ENCODE peak calls at places on chromosomes 13 and 19, in seven cellular contexts. One of them, this sample, is unnamed.

GRCh38 chr13:98542568-98543379 is 34.1 kb downstream of the STK24 start:
- DNase-seq in GM12864: no peak
- DNase-seq in lung: no peak
- DNase-seq in stimulated activated CD8-positive, alpha-beta memory T cell treated with anti-CD3 and anti-CD28 coated beads, Interleukin-7, amount 100 ng/mL, for 4 hours: no peak
- DNase-seq in foreskin melanocyte: no peak
- DNase-seq in Caco-2: no peak
- DNase-seq in GM03348: no peak
- DNase-seq in this sample: no peak

GRCh38 chr13:50224534-50224933 is 209.3 kb downstream of the KCNRG start:
- DNase-seq in GM12864: peak; percentile 75
- DNase-seq in lung: no peak
- DNase-seq in stimulated activated CD8-positive, alpha-beta memory T cell treated with anti-CD3 and anti-CD28 coated beads, Interleukin-7, amount 100 ng/mL, for 4 hours: no peak
- DNase-seq in foreskin melanocyte: no peak
- DNase-seq in Caco-2: no peak
- DNase-seq in GM03348: no peak
- DNase-seq in this sample: no peak

GRCh38 chr13:76245920-76246319 is 609.8 kb downstream of the LMO7 start:
- DNase-seq in GM12864: no peak
- DNase-seq in lung: no peak
- DNase-seq in stimulated activated CD8-positive, alpha-beta memory T cell treated with anti-CD3 and anti-CD28 coated beads, Interleukin-7, amount 100 ng/mL, for 4 hours: no peak
- DNase-seq in foreskin melanocyte: no peak
- DNase-seq in Caco-2: no peak
- DNase-seq in GM03348: no peak
- DNase-seq in this sample: no peak

GRCh38 chr13:44093607-44094583 is 214.2 kb downstream of the LACC1 start:
- DNase-seq in GM12864: no peak
- DNase-seq in lung: no peak
- DNase-seq in stimulated activated CD8-positive, alpha-beta memory T cell treated with anti-CD3 and anti-CD28 coated beads, Interleukin-7, amount 100 ng/mL, for 4 hours: no peak
- DNase-seq in foreskin melanocyte: peak; percentile 76
- DNase-seq in Caco-2: no peak
- DNase-seq in GM03348: no peak
- DNase-seq in this sample: no peak

GRCh38 chr19:33386361-33386858 is 12.9 kb downstream of the CEBPG start:
- DNase-seq in GM12864: no peak
- DNase-seq in lung: no peak
- DNase-seq in stimulated activated CD8-positive, alpha-beta memory T cell treated with anti-CD3 and anti-CD28 coated beads, Interleukin-7, amount 100 ng/mL, for 4 hours: no peak
- DNase-seq in foreskin melanocyte: no peak
- DNase-seq in Caco-2: no peak
- DNase-seq in GM03348: no peak
- DNase-seq in this sample: no peak

GRCh38 chr13:72839831-72840426 is 58.0 kb downstream of the PIBF1 start:
- DNase-seq in GM12864: peak; percentile 3
- DNase-seq in lung: peak; percentile 38
- DNase-seq in stimulated activated CD8-positive, alpha-beta memory T cell treated with anti-CD3 and anti-CD28 coated beads, Interleukin-7, amount 100 ng/mL, for 4 hours: no peak
- DNase-seq in foreskin melanocyte: peak; percentile 3
- DNase-seq in Caco-2: peak; percentile 77
- DNase-seq in GM03348: peak; percentile 68
- DNase-seq in this sample: peak; percentile 54

GRCh38 chr13:30743319-30744055 is 8.1 kb downstream of the ALOX5AP start:
- DNase-seq in GM12864: no peak
- DNase-seq in lung: peak; percentile 44
- DNase-seq in stimulated activated CD8-positive, alpha-beta memory T cell treated with anti-CD3 and anti-CD28 coated beads, Interleukin-7, amount 100 ng/mL, for 4 hours: no peak
- DNase-seq in foreskin melanocyte: peak; percentile 88
- DNase-seq in Caco-2: peak; percentile 42
- DNase-seq in GM03348: peak; percentile 91
- DNase-seq in this sample: peak; percentile 98

GRCh38 chr13:94661396-94661795 is 50.9 kb downstream of the SOX21 start:
- DNase-seq in GM12864: no peak
- DNase-seq in lung: no peak
- DNase-seq in stimulated activated CD8-positive, alpha-beta memory T cell treated with anti-CD3 and anti-CD28 coated beads, Interleukin-7, amount 100 ng/mL, for 4 hours: no peak
- DNase-seq in foreskin melanocyte: no peak
- DNase-seq in Caco-2: no peak
- DNase-seq in GM03348: no peak
- DNase-seq in this sample: no peak

GRCh38 chr13:30422056-30422914 is at the start of gene UBE2L5:
- DNase-seq in GM12864: no peak
- DNase-seq in lung: peak; percentile 80
- DNase-seq in stimulated activated CD8-positive, alpha-beta memory T cell treated with anti-CD3 and anti-CD28 coated beads, Interleukin-7, amount 100 ng/mL, for 4 hours: peak; percentile 50
- DNase-seq in foreskin melanocyte: peak; percentile 33
- DNase-seq in Caco-2: peak; percentile 88
- DNase-seq in GM03348: peak; percentile 80
- DNase-seq in this sample: peak; percentile 67

GRCh38 chr19:35714601-35715354 is 3.0 kb upstream of the KMT2B start:
- DNase-seq in GM12864: no peak
- DNase-seq in lung: no peak
- DNase-seq in stimulated activated CD8-positive, alpha-beta memory T cell treated with anti-CD3 and anti-CD28 coated beads, Interleukin-7, amount 100 ng/mL, for 4 hours: no peak
- DNase-seq in foreskin melanocyte: no peak
- DNase-seq in Caco-2: no peak
- DNase-seq in GM03348: no peak
- DNase-seq in this sample: no peak

GRCh38 chr13:97975280-97975850 is 21.9 kb downstream of the IPO5 start:
- DNase-seq in GM12864: no peak
- DNase-seq in lung: no peak
- DNase-seq in stimulated activated CD8-positive, alpha-beta memory T cell treated with anti-CD3 and anti-CD28 coated beads, Interleukin-7, amount 100 ng/mL, for 4 hours: no peak
- DNase-seq in foreskin melanocyte: no peak
- DNase-seq in Caco-2: no peak
- DNase-seq in GM03348: no peak
- DNase-seq in this sample: no peak

GRCh38 chr19:4304509-4305252 is at the start of gene FSD1:
- DNase-seq in GM12864: no peak
- DNase-seq in lung: no peak
- DNase-seq in stimulated activated CD8-positive, alpha-beta memory T cell treated with anti-CD3 and anti-CD28 coated beads, Interleukin-7, amount 100 ng/mL, for 4 hours: peak; percentile 56
- DNase-seq in foreskin melanocyte: peak; percentile 32
- DNase-seq in Caco-2: peak; percentile 82
- DNase-seq in GM03348: peak; percentile 95
- DNase-seq in this sample: no peak

GRCh38 chr19:14479985-14480694 is 5.0 kb upstream of the PTGER1 start:
- DNase-seq in GM12864: no peak
- DNase-seq in lung: no peak
- DNase-seq in stimulated activated CD8-positive, alpha-beta memory T cell treated with anti-CD3 and anti-CD28 coated beads, Interleukin-7, amount 100 ng/mL, for 4 hours: peak; percentile 57
- DNase-seq in foreskin melanocyte: no peak
- DNase-seq in Caco-2: peak; percentile 74
- DNase-seq in GM03348: peak; percentile 75
- DNase-seq in this sample: peak; percentile 47

GRCh38 chr13:52968074-52968700 is 60.4 kb upstream of the OLFM4 start:
- DNase-seq in GM12864: peak; percentile 30
- DNase-seq in lung: peak; percentile 75
- DNase-seq in stimulated activated CD8-positive, alpha-beta memory T cell treated with anti-CD3 and anti-CD28 coated beads, Interleukin-7, amount 100 ng/mL, for 4 hours: peak; percentile 24
- DNase-seq in foreskin melanocyte: peak; percentile 39
- DNase-seq in Caco-2: peak; percentile 89
- DNase-seq in GM03348: peak; percentile 87
- DNase-seq in this sample: peak; percentile 58

GRCh38 chr19:6773323-6773931 is 919 bp downstream of the VAV1 start:
- DNase-seq in GM12864: peak; percentile 74
- DNase-seq in lung: peak; percentile 55
- DNase-seq in stimulated activated CD8-positive, alpha-beta memory T cell treated with anti-CD3 and anti-CD28 coated beads, Interleukin-7, amount 100 ng/mL, for 4 hours: peak; percentile 37
- DNase-seq in foreskin melanocyte: no peak
- DNase-seq in Caco-2: no peak
- DNase-seq in GM03348: no peak
- DNase-seq in this sample: no peak

GRCh38 chr19:13506550-13506878 is 235 bp upstream of the CACNA1A start:
- DNase-seq in GM12864: no peak
- DNase-seq in lung: no peak
- DNase-seq in stimulated activated CD8-positive, alpha-beta memory T cell treated with anti-CD3 and anti-CD28 coated beads, Interleukin-7, amount 100 ng/mL, for 4 hours: no peak
- DNase-seq in foreskin melanocyte: no peak
- DNase-seq in Caco-2: no peak
- DNase-seq in GM03348: no peak
- DNase-seq in this sample: no peak

GRCh38 chr13:106367361-106367781 is 168.1 kb downstream of the EFNB2 start:
- DNase-seq in GM12864: no peak
- DNase-seq in lung: no peak
- DNase-seq in stimulated activated CD8-positive, alpha-beta memory T cell treated with anti-CD3 and anti-CD28 coated beads, Interleukin-7, amount 100 ng/mL, for 4 hours: no peak
- DNase-seq in foreskin melanocyte: no peak
- DNase-seq in Caco-2: no peak
- DNase-seq in GM03348: no peak
- DNase-seq in this sample: no peak